ENCODE peak calls at places on chromosomes 7 and 10, in four cellular contexts. One of them, this sample, is unnamed.

GRCh38 chr7:106326594-106327537 is 42.1 kb upstream of the NAMPT start:
- DNase-seq in HCT116: no peak
- DNase-seq in HepG2: peak; percentile 56
- DNase-seq in K562: no peak
- DNase-seq in this sample: no peak

GRCh38 chr10:67976292-67977245 is 92.1 kb downstream of the SIRT1 start:
- DNase-seq in HCT116: no peak
- DNase-seq in HepG2: peak; percentile 13
- DNase-seq in K562: no peak
- DNase-seq in this sample: peak; percentile 59

GRCh38 chr7:95582578-95583293 is 13.6 kb downstream of the PDK4 start:
- DNase-seq in HCT116: no peak
- DNase-seq in HepG2: no peak
- DNase-seq in K562: no peak
- DNase-seq in this sample: no peak

GRCh38 chr10:59754951-59755350 is 1.7 kb upstream of the MRLN start:
- DNase-seq in HCT116: no peak
- DNase-seq in HepG2: no peak
- DNase-seq in K562: no peak
- DNase-seq in this sample: no peak

GRCh38 chr10:98295907-98296306 is 27.9 kb upstream of the LOXL4 start:
- DNase-seq in HCT116: no peak
- DNase-seq in HepG2: no peak
- DNase-seq in K562: no peak
- DNase-seq in this sample: peak; percentile 35

GRCh38 chr7:90455163-90456030 is 14.0 kb upstream of the PTTG1IP2 start:
- DNase-seq in HCT116: peak; percentile 28
- DNase-seq in HepG2: peak; percentile 10
- DNase-seq in K562: peak; percentile 44
- DNase-seq in this sample: peak; percentile 68

GRCh38 chr10:56823849-56824248 is 462.8 kb upstream of the ZWINT start:
- DNase-seq in HCT116: no peak
- DNase-seq in HepG2: peak; percentile 2
- DNase-seq in K562: peak; percentile 3
- DNase-seq in this sample: peak; percentile 56

GRCh38 chr7:133081119-133081604 is 728 bp downstream of the CHCHD3 start:
- DNase-seq in HCT116: no peak
- DNase-seq in HepG2: peak; percentile 12
- DNase-seq in K562: peak; percentile 84
- DNase-seq in this sample: peak; percentile 40

GRCh38 chr10:2011106-2011716 is 273.9 kb upstream of the ADARB2 start:
- DNase-seq in HCT116: no peak
- DNase-seq in HepG2: no peak
- DNase-seq in K562: no peak
- DNase-seq in this sample: peak; percentile 24

GRCh38 chr7:129676017-129676897 is 64.7 kb downstream of the NRF1 start:
- DNase-seq in HCT116: no peak
- DNase-seq in HepG2: no peak
- DNase-seq in K562: no peak
- DNase-seq in this sample: no peak

GRCh38 chr10:112728118-112728963 is 221.7 kb upstream of the TCF7L2 start:
- DNase-seq in HCT116: no peak
- DNase-seq in HepG2: peak; percentile 92
- DNase-seq in K562: no peak
- DNase-seq in this sample: no peak

GRCh38 chr10:123390874-123391273 is 236.7 kb downstream of the BUB3 start:
- DNase-seq in HCT116: no peak
- DNase-seq in HepG2: no peak
- DNase-seq in K562: no peak
- DNase-seq in this sample: no peak
- TF ChIP-seq REST in HCT116: no peak
- TF ChIP-seq REST in HepG2: no peak
- TF ChIP-seq REST in K562: no peak
- TF ChIP-seq REST in this sample: no peak

DNA sequence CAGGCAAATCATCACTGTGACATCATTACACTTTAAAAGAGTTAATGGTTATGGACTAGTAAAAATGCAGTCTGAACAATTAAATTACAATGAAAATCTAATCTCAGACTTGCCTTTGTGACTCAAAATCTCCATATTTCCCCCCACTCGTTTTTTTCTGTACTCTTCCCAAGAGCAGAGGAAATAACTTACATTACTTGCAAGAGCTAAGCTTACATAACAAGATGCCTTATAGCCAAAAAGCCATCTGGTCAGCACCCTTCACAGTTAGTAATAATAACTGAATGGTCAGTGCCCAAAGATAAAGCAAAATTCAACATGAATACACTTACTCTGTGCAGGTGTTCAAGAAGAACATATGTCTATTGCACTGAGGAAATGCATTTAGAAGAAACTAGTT is 1381.5 kb upstream of the CELF2 start:
- DNase-seq in HCT116: no peak
- DNase-seq in HepG2: no peak
- DNase-seq in K562: no peak
- DNase-seq in this sample: no peak
- H2AFZ ChIP-seq in HCT116: no peak overlapping the region
- H2AFZ ChIP-seq in HepG2: no peak overlapping the region
- H2AFZ ChIP-seq in K562: no peak overlapping the region
- H2AFZ ChIP-seq in this sample: no peak overlapping the region

DNA sequence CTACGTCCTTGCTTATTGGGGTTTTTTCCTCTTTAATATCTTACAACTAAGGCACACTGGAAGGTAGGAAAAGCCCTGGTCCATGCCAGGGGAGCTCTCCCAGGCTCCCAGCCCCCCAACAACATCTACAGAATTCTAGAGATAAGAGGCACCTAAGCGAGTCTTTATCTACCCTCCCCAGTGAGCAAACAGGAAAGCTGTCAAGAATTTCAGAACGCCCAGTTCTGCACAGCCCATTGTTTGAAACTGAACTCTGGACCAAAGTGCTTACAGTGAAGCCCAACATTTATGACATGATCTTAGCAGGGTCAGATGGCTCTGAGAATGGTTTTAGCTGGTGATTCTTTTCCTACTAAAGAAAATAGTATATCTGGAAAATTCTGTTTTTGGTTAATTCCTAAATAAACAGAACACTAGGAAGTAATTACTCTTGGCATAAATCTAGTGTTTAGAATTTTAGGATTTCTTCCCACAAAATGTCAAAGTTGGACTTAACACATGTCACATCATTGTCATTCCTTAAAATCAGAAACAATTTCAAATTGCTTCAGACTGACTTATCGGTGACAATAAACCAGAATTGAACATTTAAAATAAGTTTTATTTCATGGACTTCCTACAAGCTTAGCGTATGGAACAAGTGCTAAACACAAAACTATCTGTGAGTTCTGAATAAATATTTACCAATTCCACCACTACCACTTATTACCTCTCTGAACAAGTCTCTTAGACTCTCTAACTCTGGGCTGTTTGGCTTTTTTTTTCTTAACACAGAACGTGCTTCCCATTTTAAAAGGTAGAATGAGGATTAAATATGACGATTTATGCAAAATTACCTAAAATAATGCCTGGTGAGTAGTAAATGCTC is 31.3 kb upstream of the RNF32 start:
- DNase-seq in HCT116: no peak
- DNase-seq in HepG2: peak; percentile 98
- DNase-seq in K562: peak; percentile 74
- DNase-seq in this sample: no peak
- TF ChIP-seq REST in HCT116: no peak
- TF ChIP-seq REST in HepG2: no peak
- TF ChIP-seq REST in K562: no peak
- TF ChIP-seq REST in this sample: no peak

DNA sequence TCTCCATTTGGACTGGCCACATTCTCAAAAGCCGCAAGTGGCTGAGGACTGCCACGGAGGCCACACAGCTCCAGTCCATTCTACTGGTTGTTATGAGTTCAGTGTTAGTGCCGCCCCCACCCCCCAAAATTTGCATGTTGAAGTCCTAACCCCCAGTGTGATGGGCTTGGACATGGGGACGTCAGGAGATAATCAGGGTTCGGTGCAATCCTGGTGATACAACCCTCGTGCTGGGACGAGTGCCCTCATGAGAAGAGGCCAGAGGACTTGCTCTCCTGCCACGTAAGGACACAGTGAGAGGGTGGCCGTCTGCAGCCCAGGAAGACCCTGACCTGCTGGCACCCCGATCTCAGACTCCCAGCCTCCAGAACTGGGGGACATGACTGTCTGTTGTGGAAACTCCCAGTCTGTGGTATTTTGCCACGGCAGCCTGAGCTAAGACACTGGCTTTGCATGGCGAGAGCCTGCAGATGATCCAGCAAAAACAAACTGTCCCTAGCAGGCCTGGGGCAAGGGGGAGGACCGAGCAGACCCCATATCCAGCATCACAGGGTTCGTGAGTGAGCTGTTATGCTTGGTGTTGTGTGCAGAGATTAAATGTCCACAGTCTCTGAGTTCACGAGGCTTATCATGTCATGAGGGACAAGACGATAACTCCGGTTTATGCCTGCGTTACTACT is 41.5 kb upstream of the INSIG1 start:
- DNase-seq in HCT116: no peak
- DNase-seq in HepG2: no peak
- DNase-seq in K562: no peak
- DNase-seq in this sample: no peak
- H2AFZ ChIP-seq in HCT116: no peak overlapping the region
- H2AFZ ChIP-seq in HepG2: no peak overlapping the region
- H2AFZ ChIP-seq in K562: no peak overlapping the region
- H2AFZ ChIP-seq in this sample: no peak overlapping the region

DNA sequence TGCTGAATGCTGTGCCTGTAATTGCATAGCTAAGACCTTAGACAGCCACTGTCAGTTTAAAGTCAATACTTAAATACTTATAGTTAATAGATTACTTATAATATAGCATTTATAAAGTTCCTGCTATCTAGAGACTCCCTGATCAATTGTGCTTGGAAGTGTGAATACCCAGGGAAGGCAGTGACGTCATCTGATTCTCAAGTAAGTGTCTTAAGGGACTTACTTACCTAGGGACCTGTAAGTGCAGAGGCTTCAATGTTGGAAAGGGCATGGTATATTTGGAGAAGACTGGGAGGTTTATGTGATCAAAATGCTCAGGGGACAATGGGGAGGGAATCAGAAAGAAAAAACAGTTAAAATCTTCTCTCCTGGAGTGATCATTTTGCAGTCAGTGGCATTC is 55.0 kb downstream of the BICC1 start:
- DNase-seq in HCT116: no peak
- DNase-seq in HepG2: no peak
- DNase-seq in K562: no peak
- DNase-seq in this sample: no peak
- TF ChIP-seq REST in HCT116: no peak
- TF ChIP-seq REST in HepG2: no peak
- TF ChIP-seq REST in K562: no peak
- TF ChIP-seq REST in this sample: no peak

GRCh38 chr7:101401390-101402080 is 38.9 kb downstream of the COL26A1 start:
- DNase-seq in HCT116: no peak
- DNase-seq in HepG2: no peak
- DNase-seq in K562: no peak
- DNase-seq in this sample: no peak

GRCh38 chr7:101400751-101401150 is 38.1 kb downstream of the COL26A1 start:
- DNase-seq in HCT116: no peak
- DNase-seq in HepG2: no peak
- DNase-seq in K562: no peak
- DNase-seq in this sample: no peak

GRCh38 chr7:101402835-101403234 is 40.2 kb downstream of the COL26A1 start:
- DNase-seq in HCT116: no peak
- DNase-seq in HepG2: no peak
- DNase-seq in K562: no peak
- DNase-seq in this sample: no peak

GRCh38 chr7:101399759-101400158 is 37.1 kb downstream of the COL26A1 start:
- DNase-seq in HCT116: no peak
- DNase-seq in HepG2: no peak
- DNase-seq in K562: no peak
- DNase-seq in this sample: no peak

GRCh38 chr7:101402081-101402779 is 39.6 kb downstream of the COL26A1 start:
- DNase-seq in HCT116: no peak
- DNase-seq in HepG2: no peak
- DNase-seq in K562: no peak
- DNase-seq in this sample: peak; percentile 98
- H2AFZ ChIP-seq in HCT116: peak overlapping the region; percentile 67
- H2AFZ ChIP-seq in HepG2: no peak overlapping the region
- H2AFZ ChIP-seq in K562: no peak overlapping the region
- H2AFZ ChIP-seq in this sample: no peak overlapping the region